ENCODE peak calls at places on chromosome 11, in six cellular contexts. B is K562, H is sigmoid colon, W is left ventricle myocardium inferior, N is AG10803, J is IMR-90. A is an unnamed sample.

GRCh38 chr11:117606807-117607206 is 190.2 kb downstream of the DSCAML1 start:
- DNase-seq in W (no peak), H (no peak), N (no peak), J (no peak), B (no peak), A (no peak)

GRCh38 chr11:119433369-119433749 is 10.4 kb upstream of the THY1 start:
- DNase-seq in J (peak; percentile 77), N (peak; percentile 62), W (no peak), H (no peak), B (no peak), A (no peak)

GRCh38 chr11:36420025-36420424 is 90.0 kb downstream of the TRAF6 start:
- DNase-seq in N (no peak), W (no peak), H (no peak), B (no peak), J (no peak), A (no peak)

GRCh38 chr11:34360056-34360455 is 2.2 kb upstream of the ABTB2 start:
- DNase-seq in B (no peak), H (no peak), W (no peak), J (no peak), N (no peak), A (no peak)

GRCh38 chr11:73321342-73322110 is 13.4 kb downstream of the ARHGEF17 start:
- DNase-seq in B (no peak), N (peak; percentile 65), J (peak; percentile 84), H (peak; percentile 84), W (peak; percentile 75), A (no peak)

GRCh38 chr11:61378713-61379313 is 13.6 kb upstream of the TMEM216 start:
- DNase-seq in W (no peak), H (peak; percentile 81), N (peak; percentile 98), B (no peak), J (peak; percentile 97), A (peak; percentile 97)

GRCh38 chr11:44776840-44777536 is 50.2 kb downstream of the TSPAN18 start:
- DNase-seq in N (no peak), W (no peak), H (peak; percentile 67), J (no peak), B (no peak), A (no peak)

GRCh38 chr11:61480936-61481335 is 27.6 kb upstream of the LRRC10B start:
- DNase-seq in B (no peak), J (no peak), H (no peak), N (no peak), W (no peak), A (no peak)

GRCh38 chr11:70409437-70409836 is 11.1 kb downstream of the CTTN start:
- DNase-seq in H (no peak), J (no peak), N (no peak), W (no peak), B (no peak), A (no peak)

GRCh38 chr11:100602716-100603115 is 84.4 kb upstream of the ARHGAP42 start:
- DNase-seq in H (no peak), N (peak; percentile 13), W (no peak), B (no peak), J (no peak), A (no peak)

GRCh38 chr11:33543823-33544222 is 156.8 kb downstream of the C11orf91 start:
- DNase-seq in J (peak; percentile 53), H (no peak), B (no peak), N (peak; percentile 75), W (no peak), A (no peak)

GRCh38 chr11:130600139-130600538 is 151.7 kb downstream of the ADAMTS15 start:
- DNase-seq in B (no peak), J (peak; percentile 64), H (no peak), W (no peak), N (peak; percentile 31), A (no peak)

GRCh38 chr11:126640186-126640585 is 284.7 kb downstream of the ST3GAL4 start:
- DNase-seq in B (no peak), N (no peak), H (no peak), W (no peak), J (no peak), A (no peak)

GRCh38 chr11:126647735-126648134 is 292.2 kb downstream of the ST3GAL4 start:
- DNase-seq in W (no peak), B (no peak), N (peak; percentile 83), H (no peak), J (peak; percentile 87), A (peak; percentile 59)

GRCh38 chr11:126646701-126647209 is 291.3 kb downstream of the ST3GAL4 start:
- DNase-seq in J (peak; percentile 44), N (peak; percentile 85), W (no peak), H (no peak), B (no peak), A (peak; percentile 53)

DNA sequence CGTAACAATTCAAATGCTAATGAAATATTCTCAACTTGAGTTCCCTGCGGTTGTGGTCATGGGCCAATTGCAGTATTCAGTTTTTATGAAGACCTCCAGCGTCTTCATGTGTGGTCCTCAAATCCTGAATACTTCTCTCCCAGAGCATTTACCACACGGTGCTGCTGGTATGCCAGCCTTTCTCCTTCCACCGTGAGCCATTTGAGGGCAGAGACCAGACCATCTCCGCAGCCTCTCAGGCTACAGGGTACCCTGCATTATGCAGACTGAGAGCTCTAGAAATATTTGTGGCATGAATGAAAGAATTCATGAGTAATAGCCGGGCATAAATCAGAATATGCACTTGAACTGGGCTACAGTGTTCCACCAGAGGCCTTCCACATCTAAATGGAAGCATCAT is 289.7 kb downstream of the ST3GAL4 start:
- DNase-seq in J (no peak), W (no peak), N (peak; percentile 70), H (no peak), B (no peak), A (no peak)
- H3K4me3 ChIP-seq in J (no peak overlapping the region), W (no peak overlapping the region), N (no peak overlapping the region), H (no peak overlapping the region), B (no peak overlapping the region), A (no peak overlapping the region)

GRCh38 chr11:124788521-124788920 is 11.7 kb downstream of the MSANTD2 start:
- DNase-seq in N (peak; percentile 28), H (no peak), B (no peak), W (no peak), J (peak; percentile 26), A (no peak)

GRCh38 chr11:124791626-124792341 is 8.4 kb downstream of the MSANTD2 start:
- DNase-seq in W (no peak), N (peak; percentile 18), H (no peak), J (peak; percentile 44), B (no peak), A (no peak)

GRCh38 chr11:124796312-124796711 is 3.9 kb downstream of the MSANTD2 start:
- DNase-seq in N (no peak), J (no peak), B (no peak), W (no peak), H (no peak), A (no peak)

GRCh38 chr11:124798991-124799383 is 1.2 kb downstream of the MSANTD2 start:
- DNase-seq in N (peak; percentile 88), W (no peak), J (peak; percentile 77), H (no peak), B (no peak), A (peak; percentile 52)

GRCh38 chr11:124793466-124794278 is 6.5 kb downstream of the MSANTD2 start:
- DNase-seq in N (peak; percentile 51), H (no peak), J (peak; percentile 40), W (no peak), B (peak; percentile 31), A (no peak)
- TF ChIP-seq CTCF in N (peak; percentile 79), H (peak; percentile 9), J (peak; percentile 65), W (peak; percentile 71), B (peak; percentile 86), A (peak; percentile 66)

DNA sequence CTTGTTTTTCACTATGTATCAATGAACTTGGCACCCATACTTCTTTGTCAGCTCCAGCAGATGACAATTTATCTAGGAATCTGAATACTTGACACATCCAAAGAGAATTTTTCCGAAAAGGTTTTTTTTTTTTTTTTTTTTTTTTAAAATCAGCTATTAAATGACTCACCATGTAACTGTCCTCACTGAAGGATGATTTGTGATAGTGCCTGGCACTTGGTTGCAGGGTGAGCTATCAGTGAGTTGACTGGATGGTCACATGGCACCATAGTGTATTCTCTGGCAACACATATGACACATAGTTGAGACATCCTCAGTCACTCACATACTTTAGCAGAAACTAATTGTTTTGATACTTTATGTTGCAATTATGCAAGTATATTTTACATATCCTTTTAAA is 133.4 kb upstream of the E2F8 start:
- DNase-seq in H (no peak), B (no peak), J (peak; percentile 96), N (peak; percentile 98), W (no peak), A (peak; percentile 94)
- H3K4me3 ChIP-seq in H (no peak overlapping the region), B (no peak overlapping the region), J (no peak overlapping the region), N (no peak overlapping the region), W (no peak overlapping the region), A (no peak overlapping the region)

GRCh38 chr11:113674397-113674685 is 31.8 kb downstream of the TMPRSS5 start:
- DNase-seq in W (no peak), J (no peak), B (no peak), H (no peak), N (no peak), A (no peak)
- TF ChIP-seq CTCF in W (no peak), J (no peak), B (no peak), H (no peak), N (no peak), A (no peak)